ENCODE peak calls at places on chromosomes 7 and 10, in seven cellular contexts. O, Z, P, Y, Q, L and R are unnamed samples.

GRCh38 chr10:69222157-69223027 is 2.3 kb downstream of the HKDC1 start:
- DNase-seq in O (peak), Z (peak), P (peak), Y (peak), Q (peak), L (peak), R (no peak)

GRCh38 chr10:121158988-121159579 is 307.9 kb downstream of the WDR11 start:
- DNase-seq in O (peak), Z (no peak), P (no peak), Y (no peak), Q (no peak), L (peak), R (no peak)

GRCh38 chr10:128709975-128710794 is 584.0 kb upstream of the MKI67 start:
- DNase-seq in O (no peak), Z (no peak), P (no peak), Y (no peak), Q (no peak), L (no peak), R (no peak)

GRCh38 chr7:778271-778967 is 51.3 kb upstream of the PRKAR1B start:
- DNase-seq in O (no peak), Z (no peak), P (no peak), Y (peak), Q (no peak), L (no peak), R (peak)

GRCh38 chr10:78505657-78506056 is 472.0 kb downstream of the RPS24 start:
- DNase-seq in O (no peak), Z (no peak), P (no peak), Y (no peak), Q (peak), L (no peak), R (no peak)

GRCh38 chr10:47257396-47258120 is 42.4 kb upstream of the GDF10 start:
- DNase-seq in O (peak), Z (peak), P (peak), Y (no peak), Q (peak), L (no peak), R (no peak)

GRCh38 chr10:132514841-132515521 is 22.6 kb upstream of the INPP5A start:
- DNase-seq in O (no peak), Z (no peak), P (peak), Y (no peak), Q (no peak), L (no peak), R (no peak)

GRCh38 chr10:5776881-5777197 is 36.4 kb downstream of the GDI2 start:
- DNase-seq in O (peak), Z (peak), P (no peak), Y (no peak), Q (peak), L (no peak), R (no peak)

GRCh38 chr10:8056891-8057331 is 2.4 kb downstream of the GATA3 start:
- DNase-seq in O (no peak), Z (no peak), P (peak), Y (no peak), Q (no peak), L (no peak), R (no peak)

GRCh38 chr10:61847640-61848039 is 53.9 kb upstream of the ARID5B start:
- DNase-seq in O (no peak), Z (no peak), P (no peak), Y (no peak), Q (peak), L (no peak), R (no peak)

GRCh38 chr10:89206402-89207180 is 526 bp downstream of the CH25H start:
- DNase-seq in O (no peak), Z (peak), P (peak), Y (no peak), Q (peak), L (no peak), R (peak)

GRCh38 chr10:113463083-113463482 is 89.8 kb upstream of the HABP2 start:
- DNase-seq in O (no peak), Z (no peak), P (no peak), Y (no peak), Q (no peak), L (no peak), R (no peak)

GRCh38 chr7:137970263-137970975 is 31.5 kb downstream of the CREB3L2 start:
- DNase-seq in O (peak), Z (peak), P (no peak), Y (no peak), Q (peak), L (peak), R (no peak)

GRCh38 chr10:96587255-96588059 is 645 bp upstream of the TM9SF3 start:
- DNase-seq in O (peak), Z (peak), P (peak), Y (peak), Q (peak), L (peak), R (no peak)

GRCh38 chr10:86757110-86757790 is 831 bp downstream of the BMPR1A start:
- DNase-seq in O (peak), Z (peak), P (peak), Y (no peak), Q (peak), L (peak), R (peak)

DNA sequence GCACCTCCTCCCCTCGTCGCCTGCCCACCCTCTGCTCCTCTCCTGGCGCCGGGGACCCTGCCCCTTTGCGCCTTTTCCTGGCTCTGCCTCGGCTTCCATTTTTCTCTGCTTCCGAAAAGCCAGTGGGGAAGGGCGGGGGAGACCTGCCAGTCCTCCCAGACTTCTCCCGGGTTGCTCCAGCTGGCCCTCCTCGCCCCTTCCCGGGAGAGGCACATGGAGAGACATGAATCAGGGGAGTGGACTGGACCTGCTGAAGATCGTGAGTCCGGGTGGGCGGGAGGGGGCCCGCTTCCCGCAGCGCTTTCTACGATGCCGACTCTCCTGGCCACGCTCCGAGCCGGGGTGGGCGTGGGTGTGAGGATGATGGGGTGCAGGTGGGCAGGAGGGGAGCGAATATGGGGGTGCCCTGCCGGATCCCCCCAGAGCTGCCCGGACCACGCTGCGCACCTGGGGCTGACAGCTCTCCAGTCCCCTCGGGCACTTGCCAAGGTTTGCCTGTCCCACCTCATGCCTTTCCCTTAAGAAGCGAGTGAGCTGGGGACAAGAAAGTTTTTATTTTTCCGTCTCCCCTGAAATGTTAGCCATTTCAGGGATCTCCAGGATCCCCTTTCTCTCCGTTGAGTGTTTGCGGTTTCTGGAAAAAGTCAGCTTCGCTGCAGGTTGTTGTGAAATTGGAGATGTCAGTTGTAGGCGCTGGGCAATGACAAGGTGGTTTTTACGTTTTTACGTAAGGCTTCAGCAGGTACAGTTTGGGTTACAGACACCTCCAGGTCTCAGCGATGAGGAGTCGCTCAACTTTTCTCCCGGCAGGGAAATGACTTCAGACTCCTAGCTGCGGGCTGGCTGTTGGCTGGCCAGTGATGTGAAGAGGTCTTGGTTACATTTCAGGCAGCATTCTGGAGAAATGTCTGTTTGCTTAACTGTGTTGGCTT is 999 bp downstream of the CACNB2 start:
- DNase-seq in O (peak), Z (no peak), P (no peak), Y (no peak), Q (peak), L (no peak), R (no peak)
- TF ChIP-seq CTCF in O (no peak), Z (no peak), P (no peak), Y (no peak), Q (no peak), L (no peak), R (no peak)

GRCh38 chr7:14717711-14718304 is 184.7 kb downstream of the DGKB start:
- DNase-seq in O (peak), Z (peak), P (no peak), Y (no peak), Q (peak), L (peak), R (no peak)
- TF ChIP-seq CTCF in O (peak), Z (peak), P (no peak), Y (peak), Q (peak), L (peak), R (peak)

GRCh38 chr10:99368646-99369045 is 39.5 kb downstream of the CNNM1 start:
- DNase-seq in O (no peak), Z (no peak), P (no peak), Y (no peak), Q (peak), L (no peak), R (no peak)

GRCh38 chr10:99369551-99369950 is 40.4 kb downstream of the CNNM1 start:
- DNase-seq in O (no peak), Z (no peak), P (no peak), Y (no peak), Q (no peak), L (no peak), R (no peak)

GRCh38 chr10:99369126-99369525 is 40.0 kb downstream of the CNNM1 start:
- DNase-seq in O (no peak), Z (no peak), P (no peak), Y (no peak), Q (peak), L (no peak), R (no peak)

GRCh38 chr10:99372546-99373271 is 43.6 kb downstream of the CNNM1 start:
- DNase-seq in O (peak), Z (peak), P (no peak), Y (no peak), Q (peak), L (no peak), R (no peak)

DNA sequence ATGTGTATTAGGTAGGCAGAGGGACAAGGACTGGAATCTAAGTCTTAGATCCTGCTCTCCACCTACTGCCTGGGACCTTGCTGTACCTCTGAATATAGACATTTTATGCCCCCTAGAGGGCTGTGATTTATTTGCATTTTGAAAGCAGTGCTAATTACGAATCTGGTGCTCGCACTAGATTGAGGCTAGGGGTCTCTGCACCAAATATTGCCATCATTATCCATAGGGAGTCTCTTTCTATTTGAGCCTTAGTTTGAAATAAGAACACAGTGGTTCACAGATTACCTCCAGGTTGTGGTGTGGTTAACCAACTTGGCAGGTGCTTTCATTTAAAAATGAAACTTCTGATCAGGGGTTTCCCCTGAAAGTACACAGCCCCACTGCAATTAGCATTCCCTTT is 41.8 kb downstream of the CNNM1 start:
- DNase-seq in O (peak), Z (peak), P (no peak), Y (no peak), Q (peak), L (peak), R (no peak)
- TF ChIP-seq CTCF in O (peak), Z (peak), P (no peak), Y (peak), Q (peak), L (no peak), R (peak)

GRCh38 chr10:131155903-131156285 is 155.6 kb downstream of the TCERG1L start:
- DNase-seq in O (no peak), Z (no peak), P (no peak), Y (no peak), Q (no peak), L (no peak), R (no peak)

GRCh38 chr10:131155218-131155902 is 156.2 kb downstream of the TCERG1L start:
- DNase-seq in O (no peak), Z (no peak), P (no peak), Y (peak), Q (no peak), L (no peak), R (peak)

GRCh38 chr10:131157899-131158298 is 153.6 kb downstream of the TCERG1L start:
- DNase-seq in O (no peak), Z (no peak), P (no peak), Y (no peak), Q (no peak), L (no peak), R (no peak)

GRCh38 chr10:131158695-131159094 is 152.8 kb downstream of the TCERG1L start:
- DNase-seq in O (no peak), Z (no peak), P (no peak), Y (no peak), Q (no peak), L (no peak), R (no peak)

GRCh38 chr10:131154306-131155025 is 157.1 kb downstream of the TCERG1L start:
- DNase-seq in O (no peak), Z (no peak), P (no peak), Y (no peak), Q (no peak), L (no peak), R (peak)
- TF ChIP-seq CTCF in O (no peak), Z (no peak), P (no peak), Y (no peak), Q (no peak), L (no peak), R (no peak)